ENCODE peak calls at places on chromosomes 16 and 17, in eight cellular contexts. N, A, D, C, H, P, R and Z are unnamed samples.

GRCh38 chr16:78529881-78530280 is 430.4 kb downstream of the WWOX start:
- DNase-seq in H (no peak), A (no peak), C (no peak), P (no peak), D (no peak), R (no peak), N (no peak), Z (no peak)

GRCh38 chr16:21279501-21279900 is 1.4 kb upstream of the CRYM start:
- DNase-seq in P (no peak), C (no peak), A (no peak), R (no peak), D (no peak), N (no peak), H (peak), Z (no peak)

GRCh38 chr17:75634754-75635609 is 1.7 kb downstream of the SMIM5 start:
- DNase-seq in C (no peak), D (no peak), N (no peak), P (peak), R (no peak), H (no peak), A (no peak), Z (no peak)

GRCh38 chr16:19559242-19559910 is 3.9 kb downstream of the VPS35L start:
- DNase-seq in C (peak), D (no peak), H (peak), P (no peak), A (no peak), R (no peak), N (no peak), Z (no peak)

GRCh38 chr17:78343099-78343432 is 16.8 kb downstream of the SOCS3 start:
- DNase-seq in C (peak), R (no peak), H (peak), D (no peak), N (peak), P (no peak), A (no peak), Z (no peak)

GRCh38 chr17:32610027-32610650 is 123.3 kb downstream of the CDK5R1 start:
- DNase-seq in P (no peak), A (peak), C (no peak), N (no peak), H (no peak), D (no peak), R (no peak), Z (no peak)

GRCh38 chr17:4492762-4493561 is 5.7 kb upstream of the SPNS2 start:
- DNase-seq in N (no peak), C (peak), D (no peak), P (no peak), H (peak), A (peak), R (no peak), Z (no peak)

GRCh38 chr17:64146418-64147109 is 16.6 kb upstream of the ERN1 start:
- DNase-seq in H (peak), D (peak), R (peak), A (peak), P (peak), N (peak), C (peak), Z (peak)

GRCh38 chr17:60065136-60065535 is 13.6 kb downstream of the HEATR6 start:
- DNase-seq in H (no peak), P (no peak), N (no peak), D (no peak), C (peak), A (no peak), R (no peak), Z (no peak)

GRCh38 chr16:88306860-88307545 is 75.8 kb upstream of the ZNF469 start:
- DNase-seq in H (peak), A (no peak), R (no peak), N (no peak), D (peak), P (no peak), C (peak), Z (no peak)

GRCh38 chr17:60631119-60631518 is 31.1 kb downstream of the PPM1D start:
- DNase-seq in A (no peak), R (no peak), C (no peak), P (no peak), N (no peak), H (no peak), D (no peak), Z (no peak)

GRCh38 chr16:64892843-64893242 is 229.0 kb downstream of the CDH11 start:
- DNase-seq in H (peak), A (no peak), R (no peak), N (no peak), P (no peak), D (no peak), C (peak), Z (no peak)

GRCh38 chr17:28745777-28746473 is 2.1 kb downstream of the TRAF4 start:
- DNase-seq in R (no peak), D (peak), N (peak), H (no peak), A (no peak), C (no peak), P (peak), Z (no peak)

GRCh38 chr17:48618366-48618896 is 3.3 kb upstream of the HOXB8 start:
- DNase-seq in N (peak), C (peak), R (peak), P (peak), A (peak), H (peak), D (peak), Z (peak)
- H3K4me3 ChIP-seq in N (no peak), C (no peak), R (no peak), P (no peak), A (no peak), H (no peak), D (no peak), Z (no peak)

GRCh38 chr17:20154601-20155000 is 145.4 kb downstream of the SPECC1 start:
- DNase-seq in H (no peak), D (no peak), P (no peak), N (no peak), C (no peak), A (no peak), R (no peak), Z (no peak)

GRCh38 chr17:20158580-20158979 is 149.4 kb downstream of the SPECC1 start:
- DNase-seq in H (no peak), A (no peak), R (no peak), C (no peak), N (no peak), D (no peak), P (no peak), Z (no peak)

GRCh38 chr17:20155258-20156195 is 146.4 kb downstream of the SPECC1 start:
- DNase-seq in N (peak), H (peak), A (peak), C (peak), D (peak), P (peak), R (peak), Z (peak)

GRCh38 chr17:20156196-20157077 is 147.3 kb downstream of the SPECC1 start:
- DNase-seq in A (peak), R (no peak), D (peak), C (peak), N (peak), P (peak), H (peak), Z (no peak)

DNA sequence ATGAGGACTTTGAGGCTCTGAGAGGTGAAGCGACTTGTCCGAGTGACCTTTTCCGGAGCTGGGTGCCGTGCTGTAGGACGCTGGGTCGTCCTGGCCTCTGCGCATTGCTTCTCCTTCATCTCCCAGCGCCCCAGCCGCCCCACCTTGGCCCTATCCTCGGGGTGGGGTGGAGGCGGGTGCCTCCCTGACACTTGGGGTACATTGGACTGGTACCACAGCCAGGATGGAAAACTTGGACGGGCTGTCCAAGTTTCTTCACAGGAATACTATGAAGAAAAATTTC is 147.9 kb downstream of the SPECC1 start:
- DNase-seq in D (no peak), C (no peak), R (no peak), A (no peak), H (no peak), N (no peak), P (peak), Z (no peak)
- H3K4me3 ChIP-seq in D (peak), C (peak), R (peak), A (peak), H (peak), N (peak), P (peak), Z (peak)

GRCh38 chr17:56979091-56979480 is 1.2 kb downstream of the SCPEP1 start:
- DNase-seq in A (no peak), D (no peak), P (no peak), H (peak), C (no peak), N (no peak), R (no peak), Z (no peak)

GRCh38 chr17:56977673-56978395 is at the start of gene SCPEP1:
- DNase-seq in R (peak), N (peak), P (peak), H (peak), D (peak), A (peak), C (peak), Z (peak)

GRCh38 chr17:56975656-56976055 is 2.3 kb upstream of the SCPEP1 start:
- DNase-seq in C (no peak), P (no peak), D (no peak), N (no peak), H (no peak), R (no peak), A (no peak), Z (no peak)

GRCh38 chr17:56978441-56979090 is 635 bp downstream of the SCPEP1 start:
- DNase-seq in D (no peak), P (no peak), H (peak), R (no peak), C (peak), A (no peak), N (no peak), Z (no peak)

DNA sequence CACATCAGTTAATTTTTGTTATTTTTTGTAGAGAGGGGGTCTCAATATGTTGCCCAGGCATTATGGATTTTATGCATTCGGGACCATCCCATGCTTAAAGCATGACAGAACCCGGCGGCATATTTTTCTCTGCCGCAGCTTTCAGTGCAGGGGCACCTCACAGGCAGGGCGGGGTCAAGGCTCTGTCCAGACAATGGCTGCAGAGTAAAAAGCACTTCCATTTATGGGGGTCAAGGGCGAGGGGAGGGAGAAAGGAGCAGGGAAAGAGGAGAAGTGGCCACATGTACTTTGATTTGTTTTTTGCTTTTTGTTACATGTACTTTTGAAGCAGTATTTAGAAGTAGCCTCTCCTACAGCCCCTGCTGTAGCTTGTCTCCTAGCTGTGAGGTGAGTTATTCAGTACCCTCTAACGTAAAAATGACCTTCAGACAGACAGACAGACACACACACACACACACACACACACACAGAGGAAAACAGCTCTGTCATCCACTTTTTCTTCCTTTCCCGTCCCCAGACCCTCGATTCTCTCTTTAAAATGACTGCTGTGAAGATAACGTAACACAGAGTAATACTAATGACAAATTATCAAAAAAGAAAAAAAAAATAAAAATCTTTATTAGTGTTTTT is 875 bp upstream of the SCPEP1 start:
- DNase-seq in A (no peak), H (peak), N (no peak), C (no peak), P (no peak), R (no peak), D (no peak), Z (no peak)
- H3K4me3 ChIP-seq in A (no peak), H (peak), N (peak), C (peak), P (peak), R (peak), D (peak), Z (peak)

GRCh38 chr17:44758414-44759095 is at the start of gene ADAM11:
- DNase-seq in H (no peak), N (peak), A (no peak), C (no peak), R (no peak), D (no peak), P (no peak), Z (no peak)
- H3K4me3 ChIP-seq in H (peak), N (peak), A (peak), C (peak), R (peak), D (peak), P (peak), Z (no peak)

DNA sequence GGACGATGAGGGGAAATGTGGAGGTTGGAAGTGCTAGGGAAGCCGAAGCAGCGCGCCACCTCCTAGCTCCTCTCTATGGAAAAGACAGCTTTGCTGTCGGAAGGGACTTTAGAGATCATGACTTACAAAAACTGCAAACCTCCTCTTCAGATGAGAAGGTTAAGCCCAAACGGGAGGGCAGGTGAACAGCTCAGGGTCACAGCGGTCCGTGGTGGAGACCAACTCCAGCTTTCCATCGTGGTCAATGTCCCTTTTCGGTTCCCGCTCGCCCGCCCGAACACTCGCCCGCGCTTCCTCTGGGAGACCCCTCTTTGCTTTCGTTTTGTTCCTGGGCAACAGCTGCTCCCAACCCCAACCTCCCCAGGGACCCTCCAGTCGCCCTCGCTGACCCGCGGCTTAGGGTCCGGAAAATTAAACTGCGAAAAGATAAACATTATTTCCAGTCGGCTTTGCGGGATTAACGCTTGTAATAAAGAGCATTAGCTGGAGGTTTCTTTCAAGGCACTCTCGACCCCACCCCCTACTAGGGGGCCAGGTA is 7.7 kb downstream of the IRX6 start:
- DNase-seq in P (no peak), H (no peak), D (no peak), A (no peak), N (no peak), C (no peak), R (no peak), Z (no peak)
- H3K4me3 ChIP-seq in P (peak), H (no peak), D (no peak), A (no peak), N (no peak), C (no peak), R (no peak), Z (no peak)

DNA sequence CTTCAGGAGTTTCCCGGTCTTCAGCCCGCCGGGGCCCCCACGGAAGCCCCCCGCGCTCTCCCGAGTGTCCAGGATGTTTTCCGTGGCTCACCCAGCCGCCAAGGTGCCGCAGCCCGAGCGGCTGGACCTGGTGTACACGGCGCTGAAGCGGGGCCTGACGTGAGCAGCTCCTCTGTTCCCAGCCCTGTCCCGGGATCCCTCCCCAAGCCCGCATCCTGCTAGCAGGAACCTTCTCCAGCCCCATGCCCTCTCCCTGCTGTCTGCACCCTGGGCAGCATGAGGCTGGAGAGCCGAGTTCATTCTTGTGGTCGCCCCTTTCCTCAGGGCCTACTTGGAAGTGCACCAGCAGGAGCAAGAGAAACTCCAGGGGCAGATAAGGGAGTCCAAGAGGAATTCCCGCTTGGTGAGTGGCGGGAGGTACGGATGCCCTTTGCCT is 10.1 kb downstream of the RIPOR1 start:
- DNase-seq in A (no peak), D (no peak), R (no peak), H (peak), P (no peak), C (peak), N (no peak), Z (no peak)
- H3K4me3 ChIP-seq in A (peak), D (peak), R (peak), H (peak), P (peak), C (peak), N (peak), Z (peak)

GRCh38 chr16:67169642-67170167 is 633 bp upstream of the NOL3 start:
- DNase-seq in N (no peak), C (peak), P (peak), R (no peak), D (no peak), A (no peak), H (no peak), Z (no peak)

GRCh38 chr16:67167588-67167987 is 2.8 kb upstream of the NOL3 start:
- DNase-seq in P (no peak), H (no peak), A (no peak), R (no peak), C (no peak), D (no peak), N (no peak), Z (no peak)

GRCh38 chr16:67170948-67171649 is 761 bp downstream of the NOL3 start:
- DNase-seq in D (no peak), C (no peak), N (no peak), A (no peak), H (peak), R (no peak), P (peak), Z (no peak)

GRCh38 chr16:67169011-67169451 is 1.3 kb upstream of the NOL3 start:
- DNase-seq in A (no peak), R (no peak), D (no peak), P (no peak), N (no peak), C (no peak), H (no peak), Z (no peak)

DNA sequence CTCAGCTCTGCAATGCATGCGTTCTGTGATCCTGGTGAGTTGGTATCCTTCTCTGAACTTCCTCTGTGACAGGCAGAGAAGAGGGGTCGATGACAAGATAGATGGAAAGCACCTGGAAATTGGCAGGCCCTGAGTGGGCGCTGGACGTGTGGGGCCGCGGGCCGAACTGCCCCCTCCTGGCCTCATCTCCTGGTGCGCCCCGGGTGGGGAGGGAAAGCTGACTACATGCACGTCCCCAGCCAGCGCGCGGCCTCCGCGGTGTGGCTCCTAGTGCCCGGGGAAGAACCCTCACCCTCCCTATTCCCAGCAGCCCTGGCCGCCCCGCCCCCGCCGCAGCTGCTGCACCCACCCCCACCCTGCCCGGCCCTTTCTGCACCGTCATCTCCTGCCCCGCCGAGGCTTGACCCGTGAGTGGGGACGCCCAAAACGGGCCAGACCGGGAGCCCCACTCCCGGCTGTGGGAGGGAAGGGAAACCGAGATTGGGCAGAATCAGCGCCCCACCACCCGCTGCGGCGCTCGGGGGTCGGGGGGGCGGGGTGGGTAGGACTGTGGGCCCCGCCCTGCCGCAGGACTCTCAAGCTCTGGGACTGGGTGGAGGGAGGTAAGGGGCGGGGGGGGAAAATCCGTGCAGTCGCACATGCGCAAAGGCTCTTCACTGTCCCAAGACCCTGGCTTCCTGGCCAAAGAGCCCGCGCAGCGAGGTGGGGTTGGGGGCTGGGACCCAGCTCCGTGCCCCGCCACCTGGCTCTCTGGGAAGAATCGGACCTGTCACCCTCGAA is at the start of gene NOL3:
- DNase-seq in D (peak), N (peak), H (peak), C (peak), P (peak), R (no peak), A (no peak), Z (no peak)
- H3K4me3 ChIP-seq in D (peak), N (peak), H (peak), C (peak), P (peak), R (peak), A (peak), Z (no peak)

GRCh38 chr16:31404353-31405064 is 11.4 kb downstream of the ITGAD start:
- DNase-seq in R (no peak), P (no peak), H (peak), N (no peak), A (no peak), C (peak), D (no peak), Z (no peak)
- H3K4me3 ChIP-seq in R (no peak), P (no peak), H (peak), N (no peak), A (peak), C (peak), D (peak), Z (no peak)